ENCODE peak calls at places on chromosomes 6 and 20, in nine cellular contexts. I, Z, R, J, N, G, K, P and X are unnamed samples.

GRCh38 chr6:169070506-169071176 is 183.0 kb downstream of the THBS2 start:
- DNase-seq in Z (peak), R (peak), P (peak), G (no peak), J (peak), I (no peak), K (peak), N (peak), X (peak)

GRCh38 chr6:91886183-91886795 is 1299.4 kb upstream of the MAP3K7 start:
- DNase-seq in G (no peak), P (no peak), K (no peak), Z (no peak), N (no peak), J (no peak), R (no peak), I (no peak), X (no peak)

GRCh38 chr6:163808231-163808630 is 393.7 kb downstream of the QKI start:
- DNase-seq in P (no peak), R (no peak), Z (no peak), N (no peak), J (no peak), G (no peak), K (no peak), I (no peak), X (no peak)

GRCh38 chr6:116108836-116109235 is 8.2 kb downstream of the NT5DC1 start:
- DNase-seq in Z (no peak), G (no peak), R (no peak), I (no peak), K (no peak), N (no peak), J (no peak), P (no peak), X (no peak)

GRCh38 chr6:33817520-33817919 is 13.7 kb upstream of the MLN start:
- DNase-seq in R (no peak), G (no peak), Z (no peak), I (no peak), P (no peak), J (no peak), N (no peak), K (no peak), X (no peak)

GRCh38 chr20:43979576-43979975 is 64.9 kb downstream of the TOX2 start:
- DNase-seq in I (no peak), R (no peak), P (no peak), J (no peak), N (no peak), K (no peak), Z (no peak), G (no peak), X (no peak)

GRCh38 chr20:9442858-9443257 is 71.5 kb upstream of the LAMP5 start:
- DNase-seq in K (no peak), J (peak), R (no peak), N (no peak), Z (peak), I (no peak), P (no peak), G (no peak), X (no peak)

GRCh38 chr20:9068232-9068781 is 580 bp upstream of the PLCB4 start:
- DNase-seq in P (no peak), K (no peak), R (peak), G (no peak), J (peak), N (peak), Z (peak), I (peak), X (peak)

GRCh38 chr6:108714012-108714773 is 134.0 kb upstream of the ARMC2 start:
- DNase-seq in I (no peak), J (peak), G (no peak), R (no peak), Z (peak), N (no peak), K (no peak), P (no peak), X (no peak)

GRCh38 chr6:84804720-84805119 is 40.3 kb upstream of the TBX18 start:
- DNase-seq in R (no peak), K (no peak), Z (peak), G (no peak), I (no peak), J (peak), P (peak), N (no peak), X (no peak)

GRCh38 chr20:52290602-52291001 is 99.0 kb upstream of the ZFP64 start:
- DNase-seq in J (no peak), K (no peak), P (no peak), R (no peak), G (no peak), Z (no peak), I (no peak), N (no peak), X (no peak)

GRCh38 chr20:49405696-49406095 is 76.8 kb downstream of the KCNB1 start:
- DNase-seq in J (no peak), G (no peak), N (no peak), Z (no peak), K (no peak), P (no peak), R (no peak), I (no peak), X (no peak)

GRCh38 chr6:134132494-134133141 is 80.2 kb upstream of the SLC2A12 start:
- DNase-seq in I (no peak), Z (no peak), G (no peak), N (no peak), R (no peak), J (peak), K (no peak), P (no peak), X (no peak)

GRCh38 chr20:710762-711120 is 35.1 kb upstream of the SCRT2 start:
- DNase-seq in G (no peak), K (no peak), J (no peak), R (no peak), Z (no peak), N (no peak), I (no peak), P (no peak), X (peak)

GRCh38 chr6:17863971-17864754 is 123.3 kb downstream of the KIF13A start:
- DNase-seq in Z (peak), J (peak), I (no peak), G (no peak), K (peak), R (peak), N (peak), P (peak), X (peak)

GRCh38 chr6:56808871-56809359 is 146.0 kb upstream of the BEND6 start:
- DNase-seq in K (peak), G (no peak), R (no peak), Z (peak), N (no peak), P (peak), I (no peak), J (peak), X (no peak)

GRCh38 chr6:38116248-38116647 is 296.7 kb downstream of the ZFAND3 start:
- DNase-seq in G (no peak), I (no peak), K (no peak), Z (no peak), J (no peak), R (no peak), N (no peak), P (no peak), X (no peak)

GRCh38 chr6:114240800-114241199 is 102.0 kb downstream of the HS3ST5 start:
- DNase-seq in J (no peak), R (no peak), N (no peak), Z (no peak), P (no peak), I (no peak), G (no peak), K (no peak), X (no peak)

GRCh38 chr20:61096463-61096862 is 155.6 kb upstream of the CDH4 start:
- DNase-seq in N (no peak), P (no peak), J (no peak), K (no peak), R (no peak), G (no peak), Z (no peak), I (no peak), X (no peak)